ENCODE peak calls at places on chromosomes 13 and 19, in eight cellular contexts. F is fibroblast of villous mesenchyme, W is colonic mucosa, I is foreskin fibroblast, A is gastrocnemius medialis, E is psoas muscle, V is brain microvascular endothelial cell, O is uterus. P is an unnamed sample.

GRCh38 chr13:44259045-44260042 is 114.3 kb upstream of the SERP2 start:
- DNase-seq in F (peak; percentile 55), W (peak; percentile 38), I (no peak), A (peak; percentile 56), E (peak; percentile 41), V (peak; percentile 89), O (peak; percentile 46), P (no peak)

GRCh38 chr19:17281391-17282304 is at the start of gene ANKLE1:
- DNase-seq in F (no peak), W (no peak), I (no peak), A (no peak), E (no peak), V (no peak), O (no peak), P (no peak)

GRCh38 chr13:20425819-20426219 is 99.8 kb downstream of the CRYL1 start:
- DNase-seq in F (no peak), W (no peak), I (no peak), A (no peak), E (no peak), V (no peak), O (no peak), P (no peak)

GRCh38 chr19:51145926-51146493 is 3.9 kb downstream of the SIGLEC7 start:
- DNase-seq in F (no peak), W (no peak), I (no peak), A (no peak), E (no peak), V (no peak), O (no peak), P (no peak)

GRCh38 chr19:16247353-16248182 is 49.9 kb downstream of the AP1M1 start:
- DNase-seq in F (peak; percentile 78), W (peak; percentile 86), I (peak; percentile 48), A (peak; percentile 80), E (peak; percentile 89), V (peak; percentile 70), O (peak; percentile 89), P (no peak)

GRCh38 chr13:20492641-20493040 is 33.0 kb downstream of the CRYL1 start:
- DNase-seq in F (peak; percentile 30), W (peak; percentile 34), I (peak; percentile 23), A (no peak), E (no peak), V (peak; percentile 15), O (no peak), P (no peak)

GRCh38 chr19:1162404-1163282 is 11.4 kb downstream of the SBNO2 start:
- DNase-seq in F (no peak), W (no peak), I (no peak), A (no peak), E (no peak), V (no peak), O (no peak), P (no peak)

GRCh38 chr19:12840091-12841079 is 2.1 kb downstream of the MAST1 start:
- DNase-seq in F (peak; percentile 53), W (peak; percentile 91), I (peak; percentile 56), A (peak; percentile 52), E (peak; percentile 51), V (peak; percentile 84), O (no peak), P (peak; percentile 52)

GRCh38 chr19:51799998-51800848 is 5.3 kb downstream of the FPR3 start:
- DNase-seq in F (peak; percentile 99), W (no peak), I (no peak), A (no peak), E (no peak), V (peak; percentile 56), O (peak; percentile 57), P (no peak)

GRCh38 chr13:112174476-112175110 is 107.6 kb downstream of the SOX1 start:
- DNase-seq in F (no peak), W (no peak), I (no peak), A (no peak), E (no peak), V (no peak), O (no peak), P (no peak)

GRCh38 chr19:49427855-49428546 is 2.8 kb downstream of the GFY start:
- DNase-seq in F (no peak), W (no peak), I (no peak), A (no peak), E (no peak), V (no peak), O (no peak), P (no peak)

GRCh38 chr13:27522847-27523246 is 72.5 kb upstream of the MTIF3 start:
- DNase-seq in F (no peak), W (no peak), I (no peak), A (no peak), E (no peak), V (no peak), O (no peak), P (no peak)

GRCh38 chr19:39908803-39909202 is 25.6 kb downstream of the FCGBP start:
- DNase-seq in F (no peak), W (peak; percentile 14), I (no peak), A (no peak), E (no peak), V (no peak), O (no peak), P (no peak)

GRCh38 chr13:111661776-111662175 is 341.3 kb downstream of the TEX29 start:
- DNase-seq in F (no peak), W (no peak), I (no peak), A (no peak), E (no peak), V (no peak), O (no peak), P (no peak)

GRCh38 chr13:66359910-66360552 is 870.1 kb downstream of the PCDH9 start:
- DNase-seq in F (no peak), W (no peak), I (no peak), A (no peak), E (no peak), V (no peak), O (no peak), P (no peak)

GRCh38 chr19:4369109-4369887 is 25.9 kb downstream of the MPND start:
- DNase-seq in F (peak; percentile 41), W (peak; percentile 86), I (no peak), A (peak; percentile 39), E (peak; percentile 52), V (no peak), O (no peak), P (no peak)

GRCh38 chr19:12159773-12160414 is 3.0 kb upstream of the ZNF136 start:
- DNase-seq in F (no peak), W (no peak), I (no peak), A (no peak), E (no peak), V (no peak), O (no peak), P (no peak)

GRCh38 chr19:51687791-51688664 is 5.1 kb upstream of the SPACA6 start:
- DNase-seq in F (peak; percentile 86), W (peak; percentile 45), I (peak; percentile 74), A (peak; percentile 54), E (peak; percentile 72), V (peak; percentile 48), O (peak; percentile 63), P (no peak)

GRCh38 chr19:4552546-4552819 is 7.0 kb downstream of the SEMA6B start:
- DNase-seq in F (no peak), W (no peak), I (no peak), A (no peak), E (no peak), V (no peak), O (no peak), P (no peak)

GRCh38 chr19:55311797-55312196 is 13.3 kb downstream of the TMEM150B start:
- DNase-seq in F (no peak), W (no peak), I (no peak), A (no peak), E (no peak), V (no peak), O (no peak), P (no peak)

GRCh38 chr13:46181799-46182490 is at the start of gene LCP1:
- DNase-seq in F (no peak), W (peak; percentile 41), I (no peak), A (no peak), E (no peak), V (no peak), O (no peak), P (no peak)

GRCh38 chr19:50205681-50206138 is 2.3 kb downstream of the MYH14 start:
- DNase-seq in F (no peak), W (peak; percentile 94), I (no peak), A (no peak), E (no peak), V (no peak), O (no peak), P (peak; percentile 23)

GRCh38 chr13:43484432-43485225 is 302.1 kb downstream of the ENOX1 start:
- DNase-seq in F (no peak), W (no peak), I (no peak), A (peak; percentile 25), E (no peak), V (no peak), O (no peak), P (no peak)

GRCh38 chr13:102763745-102764144 is 9.8 kb downstream of the TEX30 start:
- DNase-seq in F (no peak), W (no peak), I (no peak), A (no peak), E (no peak), V (no peak), O (no peak), P (no peak)

GRCh38 chr13:114339779-114340534 is 25.7 kb downstream of the CHAMP1 start:
- DNase-seq in F (peak; percentile 57), W (peak; percentile 34), I (peak; percentile 55), A (peak; percentile 35), E (no peak), V (no peak), O (no peak), P (no peak)
- TF ChIP-seq CTCF in F (peak; percentile 81), W (peak; percentile 68), I (peak; percentile 76), A (peak; percentile 43), E (peak; percentile 48), V (peak; percentile 83), O (peak; percentile 34), P (peak; percentile 70)

GRCh38 chr19:43773725-43774102 is 7.1 kb downstream of the KCNN4 start:
- DNase-seq in F (no peak), W (no peak), I (no peak), A (no peak), E (no peak), V (no peak), O (no peak), P (no peak)
- H3K4me3 ChIP-seq in F (no peak overlapping the region), W (no peak overlapping the region), I (no peak overlapping the region), A (no peak overlapping the region), E (peak overlapping the region; percentile 51), V (no peak overlapping the region), O (no peak overlapping the region), P (no peak overlapping the region)

GRCh38 chr13:24737042-24737441 is 26.9 kb upstream of the RNF17 start:
- DNase-seq in F (no peak), W (no peak), I (no peak), A (no peak), E (no peak), V (no peak), O (no peak), P (no peak)
- TF ChIP-seq CTCF in F (no peak), W (no peak), I (no peak), A (no peak), E (no peak), V (no peak), O (no peak), P (no peak)

DNA sequence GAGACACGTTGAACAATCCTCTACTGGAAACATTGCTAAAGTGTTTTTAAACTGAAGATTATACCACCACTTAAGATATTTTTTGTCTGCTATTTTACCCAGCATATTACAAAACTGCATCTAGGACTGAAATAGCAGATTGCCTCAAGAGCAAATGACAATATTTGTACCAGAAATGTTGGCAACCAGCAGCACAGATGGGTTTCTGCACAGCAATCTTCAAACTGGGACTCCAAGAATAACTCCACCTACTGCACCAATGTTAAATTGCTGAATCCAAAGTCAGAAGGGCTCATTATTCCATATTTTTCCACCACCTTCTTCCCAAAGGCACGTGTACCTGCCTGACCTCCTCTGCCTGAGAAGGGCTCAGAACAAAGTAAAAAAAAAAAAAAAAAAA is 79.6 kb downstream of the FOXO1 start:
- DNase-seq in F (no peak), W (no peak), I (peak; percentile 10), A (peak; percentile 49), E (no peak), V (no peak), O (no peak), P (no peak)
- H3K4me3 ChIP-seq in F (no peak overlapping the region), W (no peak overlapping the region), I (no peak overlapping the region), A (no peak overlapping the region), E (no peak overlapping the region), V (no peak overlapping the region), O (no peak overlapping the region), P (no peak overlapping the region)